ENCODE peak calls at places on chromosomes 11 and 22, in ten cellular contexts. U is central memory CD4-positive, alpha-beta T cell; C is glutamatergic neuron; Y is GM23338; A is cardiac septum; G is Calu3; B is HS-5; H is hypothalamus; E is GM23248; X is transverse colon. F is an unnamed sample.

GRCh38 chr11:130211144-130211543 is 51.6 kb downstream of the ST14 start:
- DNase-seq in X (no peak), B (no peak), C (no peak), G (no peak), A (peak), Y (no peak), H (no peak), E (no peak), U (no peak), F (no peak)

GRCh38 chr11:75768112-75768908 is at the start of gene DGAT2:
- DNase-seq in A (peak), H (no peak), G (peak), U (peak), B (peak), C (peak), E (peak), X (peak), Y (peak), F (peak)

GRCh38 chr22:44181033-44181911 is 547 bp downstream of the PARVG start:
- DNase-seq in U (peak), G (no peak), Y (no peak), C (no peak), X (peak), A (peak), E (no peak), H (no peak), B (no peak), F (no peak)

GRCh38 chr11:36540998-36541397 is 26.8 kb upstream of the RAG1 start:
- DNase-seq in C (peak), H (no peak), Y (peak), G (peak), A (no peak), E (peak), U (peak), X (peak), B (peak), F (no peak)

GRCh38 chr22:48223488-48224190 is 1461.2 kb downstream of the TBC1D22A start:
- DNase-seq in U (no peak), H (no peak), E (no peak), C (no peak), G (no peak), Y (no peak), B (no peak), X (no peak), A (no peak), F (no peak)

GRCh38 chr11:67504023-67504949 is 877 bp downstream of the PITPNM1 start:
- DNase-seq in G (peak), U (peak), Y (peak), C (peak), E (peak), A (no peak), B (no peak), X (peak), H (no peak), F (peak)

GRCh38 chr11:35035894-35036408 is 103.0 kb upstream of the CD44 start:
- DNase-seq in H (no peak), B (peak), X (no peak), U (no peak), C (no peak), A (no peak), Y (no peak), G (no peak), E (peak), F (no peak)

GRCh38 chr22:48948575-48949170 is 879.0 kb downstream of the BRD1 start:
- DNase-seq in E (no peak), G (no peak), Y (no peak), U (no peak), H (no peak), C (no peak), B (no peak), A (peak), X (no peak), F (no peak)

GRCh38 chr11:111633248-111633647 is 31.0 kb downstream of the SIK2 start:
- DNase-seq in B (no peak), U (no peak), H (no peak), Y (no peak), G (no peak), E (no peak), A (no peak), X (no peak), C (no peak), F (no peak)

GRCh38 chr11:47014097-47014496 is 77.5 kb downstream of the CSTPP1 start:
- DNase-seq in B (no peak), E (no peak), A (no peak), U (no peak), G (no peak), Y (no peak), X (no peak), H (no peak), C (no peak), F (no peak)

F was measured in heart right ventricle.